ENCODE peak calls at places on chromosomes 6 and 20, in eight cellular contexts. B is SIG-M5, E is H7, V is kidney epithelial cell, X is Peyer's patch, N is HEK293T, C is RPMI7951, Q is type B pancreatic cell. K is an unnamed sample.

GRCh38 chr20:12173333-12173732 is 255.6 kb downstream of the BTBD3 start:
- DNase-seq in B (no peak), E (no peak), V (no peak), X (no peak), N (no peak), C (no peak), Q (no peak), K (no peak)

GRCh38 chr20:31920275-31920855 is 31.5 kb downstream of the PDRG1 start:
- DNase-seq in B (no peak), E (peak; percentile 83), V (no peak), X (no peak), N (no peak), C (no peak), Q (no peak), K (no peak)

GRCh38 chr6:26445934-26446667 is 5.8 kb downstream of the BTN3A3 start:
- DNase-seq in B (no peak), E (no peak), V (no peak), X (peak; percentile 39), N (no peak), C (no peak), Q (no peak), K (no peak)

GRCh38 chr6:67219336-67219735 is 1415.7 kb upstream of the ADGRB3 start:
- DNase-seq in B (no peak), E (no peak), V (no peak), X (no peak), N (no peak), C (no peak), Q (no peak), K (peak; percentile 45)

GRCh38 chr20:51758978-51759544 is 9.1 kb downstream of the ATP9A start:
- DNase-seq in B (no peak), E (no peak), V (no peak), X (no peak), N (no peak), C (no peak), Q (no peak), K (no peak)

GRCh38 chr6:105301756-105302616 is 100.9 kb downstream of the PREP start:
- DNase-seq in B (no peak), E (no peak), V (no peak), X (no peak), N (no peak), C (no peak), Q (no peak), K (no peak)

GRCh38 chr20:37903317-37904007 is 535 bp downstream of the VSTM2L start:
- DNase-seq in B (no peak), E (peak; percentile 86), V (no peak), X (no peak), N (peak; percentile 57), C (no peak), Q (no peak), K (no peak)

GRCh38 chr6:126127662-126128061 is 141.3 kb downstream of the TRMT11 start:
- DNase-seq in B (no peak), E (no peak), V (no peak), X (no peak), N (no peak), C (peak; percentile 3), Q (no peak), K (no peak)

GRCh38 chr20:63627700-63628245 is 872 bp upstream of the GMEB2 start:
- DNase-seq in B (no peak), E (no peak), V (no peak), X (no peak), N (no peak), C (no peak), Q (no peak), K (no peak)

GRCh38 chr20:16145919-16146318 is 427.3 kb downstream of the KIF16B start:
- DNase-seq in B (no peak), E (no peak), V (no peak), X (no peak), N (no peak), C (no peak), Q (no peak), K (no peak)

GRCh38 chr20:50259705-50260479 is 69.3 kb downstream of the CEBPB start:
- DNase-seq in B (no peak), E (no peak), V (no peak), X (no peak), N (no peak), C (no peak), Q (no peak), K (no peak)

GRCh38 chr6:147201885-147202515 is 2.2 kb upstream of the STXBP5 start:
- DNase-seq in B (no peak), E (peak; percentile 12), V (no peak), X (peak; percentile 31), N (peak; percentile 47), C (peak; percentile 78), Q (no peak), K (peak; percentile 78)

GRCh38 chr6:111427341-111428116 is 55.5 kb downstream of the REV3L start:
- DNase-seq in B (peak; percentile 36), E (no peak), V (peak; percentile 38), X (no peak), N (no peak), C (peak; percentile 88), Q (no peak), K (no peak)

GRCh38 chr6:12138377-12138776 is 126.3 kb downstream of the HIVEP1 start:
- DNase-seq in B (no peak), E (no peak), V (no peak), X (no peak), N (no peak), C (peak; percentile 63), Q (no peak), K (no peak)

GRCh38 chr6:83069633-83070032 is 2.2 kb downstream of the DOP1A start:
- DNase-seq in B (no peak), E (no peak), V (no peak), X (no peak), N (no peak), C (no peak), Q (no peak), K (no peak)

GRCh38 chr20:37166867-37167266 is 12.3 kb upstream of the RPN2 start:
- DNase-seq in B (no peak), E (no peak), V (no peak), X (no peak), N (no peak), C (no peak), Q (no peak), K (no peak)

GRCh38 chr20:5973172-5973571 is 22.7 kb downstream of the MCM8 start:
- DNase-seq in B (no peak), E (no peak), V (peak; percentile 92), X (no peak), N (no peak), C (no peak), Q (no peak), K (no peak)

GRCh38 chr6:37359034-37359433 is 5.3 kb downstream of the RNF8 start:
- DNase-seq in B (no peak), E (no peak), V (no peak), X (no peak), N (no peak), C (no peak), Q (no peak), K (no peak)

GRCh38 chr6:25876203-25876602 is 2.2 kb upstream of the SLC17A3 start:
- DNase-seq in B (no peak), E (no peak), V (no peak), X (no peak), N (no peak), C (no peak), Q (no peak), K (no peak)

GRCh38 chr6:25027221-25027916 is 91.6 kb upstream of the RIPOR2 start:
- DNase-seq in B (no peak), E (peak; percentile 71), V (no peak), X (peak; percentile 87), N (no peak), C (no peak), Q (no peak), K (no peak)

GRCh38 chr6:129073651-129074419 is 190.9 kb downstream of the LAMA2 start:
- DNase-seq in B (no peak), E (no peak), V (no peak), X (no peak), N (no peak), C (no peak), Q (no peak), K (no peak)

GRCh38 chr6:109947001-109947400 is 31.1 kb upstream of the GPR6 start:
- DNase-seq in B (no peak), E (no peak), V (no peak), X (no peak), N (no peak), C (no peak), Q (no peak), K (no peak)